ENCODE peak calls at places on chromosome 6, in eight cellular contexts. B, S, H, D, R, L, C and W are unnamed samples.

GRCh38 chr6:151161363-151161762 is 78.4 kb upstream of the AKAP12 start:
- DNase-seq in B (no peak), S (no peak), L (no peak), R (no peak), C (no peak), H (no peak), D (no peak), W (no peak)

GRCh38 chr6:104548297-104548696 is 311.4 kb downstream of the HACE1 start:
- DNase-seq in S (no peak), B (no peak), R (no peak), L (no peak), D (no peak), C (no peak), H (no peak), W (no peak)

GRCh38 chr6:138129190-138129589 is 22.0 kb upstream of the PERP start:
- DNase-seq in L (no peak), R (no peak), B (no peak), D (no peak), S (peak; percentile 44), C (no peak), H (no peak), W (no peak)

GRCh38 chr6:53703047-53703446 is 37.5 kb upstream of the KLHL31 start:
- DNase-seq in C (no peak), H (no peak), S (no peak), L (no peak), B (no peak), D (no peak), R (no peak), W (peak; percentile 9)

GRCh38 chr6:43460032-43460431 is 4.7 kb upstream of the DLK2 start:
- DNase-seq in C (no peak), D (no peak), R (no peak), S (no peak), L (no peak), H (no peak), B (no peak), W (no peak)

GRCh38 chr6:133623065-133623464 is 265.8 kb upstream of the TCF21 start:
- DNase-seq in L (no peak), B (no peak), C (no peak), H (no peak), D (no peak), R (no peak), S (no peak), W (no peak)

GRCh38 chr6:105179244-105180065 is at the start of gene POPDC3:
- DNase-seq in H (no peak), D (no peak), C (peak; percentile 13), R (peak; percentile 77), B (no peak), S (peak; percentile 82), L (no peak), W (peak; percentile 9)

GRCh38 chr6:474454-475185 is 83.1 kb downstream of the IRF4 start:
- DNase-seq in D (peak; percentile 60), S (no peak), H (no peak), B (peak; percentile 59), C (peak; percentile 14), L (peak; percentile 87), R (no peak), W (no peak)